ENCODE peak calls at places on chromosomes 3 and 15, in four cellular contexts. One of them, this sample, is unnamed.

GRCh38 chr3:111315911-111316310 is 226.1 kb upstream of the CD96 start:
- DNase-seq in H1: no peak
- DNase-seq in GM12878: no peak
- DNase-seq in K562: no peak
- DNase-seq in this sample: no peak

GRCh38 chr3:146222204-146223046 is 28.5 kb downstream of the PLSCR4 start:
- DNase-seq in H1: peak; percentile 19
- DNase-seq in GM12878: no peak
- DNase-seq in K562: no peak
- DNase-seq in this sample: peak; percentile 97

GRCh38 chr3:31980530-31981205 is 394 bp downstream of the OSBPL10 start:
- DNase-seq in H1: no peak
- DNase-seq in GM12878: no peak
- DNase-seq in K562: no peak
- DNase-seq in this sample: peak; percentile 54

GRCh38 chr15:24878153-24878552 is 76.6 kb upstream of the SNRPN start:
- DNase-seq in H1: no peak
- DNase-seq in GM12878: no peak
- DNase-seq in K562: no peak
- DNase-seq in this sample: peak; percentile 38

GRCh38 chr3:71859128-71859519 is 74.2 kb upstream of the PROK2 start:
- DNase-seq in H1: no peak
- DNase-seq in GM12878: no peak
- DNase-seq in K562: no peak
- DNase-seq in this sample: peak; percentile 16

GRCh38 chr15:89130194-89130593 is 41.9 kb downstream of the ABHD2 start:
- DNase-seq in H1: no peak
- DNase-seq in GM12878: no peak
- DNase-seq in K562: no peak
- DNase-seq in this sample: no peak

GRCh38 chr3:58161435-58162398 is 49.1 kb downstream of the DNASE1L3 start:
- DNase-seq in H1: no peak
- DNase-seq in GM12878: no peak
- DNase-seq in K562: peak; percentile 71
- DNase-seq in this sample: no peak

GRCh38 chr15:77009646-77010311 is 14.9 kb downstream of the PSTPIP1 start:
- DNase-seq in H1: no peak
- DNase-seq in GM12878: no peak
- DNase-seq in K562: no peak
- DNase-seq in this sample: no peak

GRCh38 chr3:119570229-119570628 is 9.1 kb upstream of the ADPRH start:
- DNase-seq in H1: no peak
- DNase-seq in GM12878: no peak
- DNase-seq in K562: no peak
- DNase-seq in this sample: no peak

GRCh38 chr3:45462522-45463262 is 74.3 kb downstream of the LARS2 start:
- DNase-seq in H1: no peak
- DNase-seq in GM12878: no peak
- DNase-seq in K562: no peak
- DNase-seq in this sample: no peak

GRCh38 chr3:186915808-186916796 is 14.2 kb upstream of the ST6GAL1 start:
- DNase-seq in H1: no peak
- DNase-seq in GM12878: no peak
- DNase-seq in K562: no peak
- DNase-seq in this sample: no peak

GRCh38 chr3:33218072-33218445 is 551 bp downstream of the SUSD5 start:
- DNase-seq in H1: no peak
- DNase-seq in GM12878: no peak
- DNase-seq in K562: no peak
- DNase-seq in this sample: no peak

GRCh38 chr3:165800970-165801369 is 36.3 kb downstream of the BCHE start:
- DNase-seq in H1: no peak
- DNase-seq in GM12878: no peak
- DNase-seq in K562: no peak
- DNase-seq in this sample: no peak

GRCh38 chr3:28743843-28744242 is 395.2 kb upstream of the AZI2 start:
- DNase-seq in H1: no peak
- DNase-seq in GM12878: no peak
- DNase-seq in K562: no peak
- DNase-seq in this sample: no peak

GRCh38 chr15:63623231-63623969 is 26.2 kb downstream of the FBXL22 start:
- DNase-seq in H1: no peak
- DNase-seq in GM12878: no peak
- DNase-seq in K562: no peak
- DNase-seq in this sample: no peak

GRCh38 chr15:85692873-85693272 is 101.9 kb downstream of the KLHL25 start:
- DNase-seq in H1: no peak
- DNase-seq in GM12878: peak; percentile 95
- DNase-seq in K562: no peak
- DNase-seq in this sample: no peak

GRCh38 chr15:64950888-64951287 is 38.8 kb downstream of the SPG21 start:
- DNase-seq in H1: no peak
- DNase-seq in GM12878: no peak
- DNase-seq in K562: no peak
- DNase-seq in this sample: no peak

GRCh38 chr3:66378256-66378655 is 122.6 kb downstream of the LRIG1 start:
- DNase-seq in H1: peak; percentile 15
- DNase-seq in GM12878: no peak
- DNase-seq in K562: peak; percentile 19
- DNase-seq in this sample: no peak

GRCh38 chr3:46811615-46812236 is 51.5 kb downstream of the MYL3 start:
- DNase-seq in H1: peak; percentile 31
- DNase-seq in GM12878: no peak
- DNase-seq in K562: peak; percentile 76
- DNase-seq in this sample: no peak

GRCh38 chr3:197327701-197328100 is 29.3 kb upstream of the DLG1 start:
- DNase-seq in H1: no peak
- DNase-seq in GM12878: no peak
- DNase-seq in K562: no peak
- DNase-seq in this sample: no peak

GRCh38 chr3:44439499-44440295 is 37.8 kb downstream of the ZNF445 start:
- DNase-seq in H1: no peak
- DNase-seq in GM12878: peak; percentile 88
- DNase-seq in K562: peak; percentile 94
- DNase-seq in this sample: peak; percentile 97

GRCh38 chr3:52693071-52693470 is 7.2 kb downstream of the GNL3 start:
- DNase-seq in H1: no peak
- DNase-seq in GM12878: no peak
- DNase-seq in K562: no peak
- DNase-seq in this sample: no peak

GRCh38 chr15:95085056-95085455 is 853.7 kb downstream of the MCTP2 start:
- DNase-seq in H1: no peak
- DNase-seq in GM12878: no peak
- DNase-seq in K562: no peak
- DNase-seq in this sample: no peak

GRCh38 chr15:64521726-64522164 is 61.4 kb downstream of the ZNF609 start:
- DNase-seq in H1: peak; percentile 36
- DNase-seq in GM12878: no peak
- DNase-seq in K562: no peak
- DNase-seq in this sample: peak; percentile 78

GRCh38 chr3:139561959-139562676 is 22.6 kb upstream of the RBP1 start:
- DNase-seq in H1: no peak
- DNase-seq in GM12878: no peak
- DNase-seq in K562: peak; percentile 57
- DNase-seq in this sample: peak; percentile 47

GRCh38 chr15:78004222-78004727 is 73.2 kb downstream of the TBC1D2B start:
- DNase-seq in H1: no peak
- DNase-seq in GM12878: no peak
- DNase-seq in K562: no peak
- DNase-seq in this sample: no peak

GRCh38 chr3:149954812-149955211 is 15.9 kb downstream of the PFN2 start:
- DNase-seq in H1: no peak
- DNase-seq in GM12878: no peak
- DNase-seq in K562: no peak
- DNase-seq in this sample: no peak

GRCh38 chr15:41930867-41931222 is 37.0 kb upstream of the SPTBN5 start:
- DNase-seq in H1: no peak
- DNase-seq in GM12878: no peak
- DNase-seq in K562: no peak
- DNase-seq in this sample: no peak

GRCh38 chr15:90154861-90155626 is 46.1 kb upstream of the SEMA4B start:
- DNase-seq in H1: no peak
- DNase-seq in GM12878: no peak
- DNase-seq in K562: peak; percentile 42
- DNase-seq in this sample: peak; percentile 80

GRCh38 chr15:87365221-87365620 is 891.3 kb downstream of the NTRK3 start:
- DNase-seq in H1: no peak
- DNase-seq in GM12878: no peak
- DNase-seq in K562: no peak
- DNase-seq in this sample: no peak

GRCh38 chr3:69410301-69410700 is 24.4 kb upstream of the FRMD4B start:
- DNase-seq in H1: no peak
- DNase-seq in GM12878: peak; percentile 61
- DNase-seq in K562: peak; percentile 35
- DNase-seq in this sample: peak; percentile 48

GRCh38 chr3:117035785-117036184 is 326.2 kb downstream of the TUSC7 start:
- DNase-seq in H1: no peak
- DNase-seq in GM12878: no peak
- DNase-seq in K562: no peak
- DNase-seq in this sample: no peak

GRCh38 chr3:187403768-187404270 is 35.6 kb downstream of the RTP4 start:
- DNase-seq in H1: no peak
- DNase-seq in GM12878: no peak
- DNase-seq in K562: no peak
- DNase-seq in this sample: peak; percentile 9

GRCh38 chr15:42508263-42508690 is 12.8 kb downstream of the SNAP23 start:
- DNase-seq in H1: no peak
- DNase-seq in GM12878: no peak
- DNase-seq in K562: peak; percentile 22
- DNase-seq in this sample: no peak

GRCh38 chr3:132787616-132788015 is 65.4 kb upstream of the NPHP3 start:
- DNase-seq in H1: no peak
- DNase-seq in GM12878: no peak
- DNase-seq in K562: no peak
- DNase-seq in this sample: no peak

GRCh38 chr3:170999737-171000242 is 26.7 kb downstream of the SLC2A2 start:
- DNase-seq in H1: no peak
- DNase-seq in GM12878: no peak
- DNase-seq in K562: no peak
- DNase-seq in this sample: peak; percentile 52

GRCh38 chr3:105366302-105367062 is at the start of gene ALCAM:
- DNase-seq in H1: peak; percentile 96
- DNase-seq in GM12878: peak; percentile 77
- DNase-seq in K562: peak; percentile 14
- DNase-seq in this sample: peak; percentile 87

GRCh38 chr3:105365536-105366301 is 990 bp upstream of the ALCAM start:
- DNase-seq in H1: no peak
- DNase-seq in GM12878: no peak
- DNase-seq in K562: no peak
- DNase-seq in this sample: no peak

GRCh38 chr3:105365171-105365535 is 1.6 kb upstream of the ALCAM start:
- DNase-seq in H1: no peak
- DNase-seq in GM12878: no peak
- DNase-seq in K562: no peak
- DNase-seq in this sample: no peak

GRCh38 chr3:105362021-105362665 is 4.6 kb upstream of the ALCAM start:
- DNase-seq in H1: no peak
- DNase-seq in GM12878: no peak
- DNase-seq in K562: no peak
- DNase-seq in this sample: no peak

DNA sequence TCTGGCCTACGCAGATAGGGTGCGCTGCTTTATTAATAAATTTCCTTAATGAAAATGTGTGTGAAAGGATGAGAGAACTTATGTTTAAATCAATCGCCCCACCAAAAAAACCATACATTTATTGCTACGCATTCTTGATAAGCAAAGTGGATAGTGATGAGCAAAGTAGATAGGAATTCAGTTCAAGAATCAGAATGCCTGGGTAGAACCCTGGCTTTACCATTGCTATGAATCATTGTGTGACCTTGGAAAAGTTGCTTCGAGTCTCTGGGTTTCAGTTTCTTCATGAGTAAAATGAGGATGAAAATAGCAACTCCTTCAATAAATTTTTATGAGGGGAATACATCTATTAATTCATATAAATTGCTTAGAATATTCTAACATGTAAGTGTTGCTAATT is 2.6 kb upstream of the ALCAM start:
- DNase-seq in H1: no peak
- DNase-seq in GM12878: no peak
- DNase-seq in K562: no peak
- DNase-seq in this sample: no peak
- TF ChIP-seq ATF2 in H1: no peak
- TF ChIP-seq ATF2 in GM12878: no peak
- TF ChIP-seq ATF2 in K562: no peak
- TF ChIP-seq ATF2 in this sample: no peak

DNA sequence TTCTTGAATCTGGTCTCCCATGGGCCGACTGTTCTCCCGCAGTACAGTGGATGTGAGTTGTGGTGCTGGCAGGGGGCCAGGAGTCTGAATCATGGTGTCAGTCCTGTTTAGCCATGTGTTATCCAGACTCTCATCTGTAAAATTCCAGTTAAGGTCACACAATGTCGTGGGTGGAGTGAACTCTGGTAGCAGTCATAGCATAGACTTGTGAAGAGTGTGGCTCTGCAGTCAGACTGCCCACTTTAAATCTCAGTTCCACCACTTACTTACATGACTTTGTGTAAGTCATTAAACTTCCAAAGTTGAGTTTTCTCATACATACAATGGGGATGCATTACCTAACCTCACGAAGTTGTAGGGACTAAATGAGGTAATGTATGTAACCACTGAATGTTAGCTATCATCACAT is 93.7 kb downstream of the PCCB start:
- DNase-seq in H1: no peak
- DNase-seq in GM12878: no peak
- DNase-seq in K562: peak; percentile 62
- DNase-seq in this sample: peak; percentile 57
- TF ChIP-seq POLR2AphosphoS5 in H1: no peak
- TF ChIP-seq POLR2AphosphoS5 in GM12878: no peak
- TF ChIP-seq POLR2AphosphoS5 in K562: peak; percentile 30
- TF ChIP-seq POLR2AphosphoS5 in this sample: no peak

GRCh38 chr3:23808525-23808924 is 2.8 kb downstream of the UBE2E1 start:
- DNase-seq in H1: no peak
- DNase-seq in GM12878: no peak
- DNase-seq in K562: peak; percentile 30
- DNase-seq in this sample: no peak
- TF ChIP-seq ATF2 in H1: no peak
- TF ChIP-seq ATF2 in GM12878: no peak
- TF ChIP-seq ATF2 in K562: no peak
- TF ChIP-seq ATF2 in this sample: no peak

DNA sequence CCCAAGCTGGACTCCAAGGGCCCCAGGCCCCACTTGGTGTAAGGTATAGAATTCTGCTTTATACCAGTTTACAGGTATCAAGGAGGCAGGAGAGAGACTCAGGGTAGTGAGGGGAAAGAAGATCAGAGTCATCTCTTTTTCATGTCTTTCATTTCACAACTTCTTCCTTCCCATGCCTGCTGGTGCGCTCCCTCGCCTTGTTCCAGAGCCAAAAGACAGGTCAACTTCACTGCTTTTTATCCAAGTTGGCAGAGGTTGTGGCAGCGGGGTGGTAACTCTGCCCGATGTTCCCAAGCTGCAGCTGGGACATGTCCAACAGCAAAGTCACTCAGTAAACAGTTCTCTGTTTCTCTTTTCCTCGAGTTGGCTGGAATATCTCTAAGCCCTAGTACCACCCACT is 86.3 kb upstream of the TCF12 start:
- DNase-seq in H1: no peak
- DNase-seq in GM12878: no peak
- DNase-seq in K562: no peak
- DNase-seq in this sample: no peak
- TF ChIP-seq POLR2AphosphoS5 in H1: no peak
- TF ChIP-seq POLR2AphosphoS5 in GM12878: no peak
- TF ChIP-seq POLR2AphosphoS5 in K562: no peak
- TF ChIP-seq POLR2AphosphoS5 in this sample: no peak